ENCODE peak calls at places on chromosomes 4 and X, in five cellular contexts. One of them, this sample, is unnamed.
A peak's percentile ranks its signal among the peaks of the same experiment; 100 is the strongest.

GRCh38 chr4:15003891-15004700 is 1.8 kb downstream of the CPEB2 start:
- DNase-seq in sigmoid colon: peak; percentile 72
- DNase-seq in tibial artery: peak; percentile 44
- DNase-seq in SK-N-SH: peak; percentile 67
- DNase-seq in CD8-positive, alpha-beta T cell: peak; percentile 20
- DNase-seq in this sample: no peak

GRCh38 chr4:39626261-39626660 is 12.4 kb downstream of the SMIM14 start:
- DNase-seq in sigmoid colon: no peak
- DNase-seq in SK-N-SH: no peak
- DNase-seq in tibial artery: no peak
- DNase-seq in CD8-positive, alpha-beta T cell: no peak
- DNase-seq in this sample: no peak

GRCh38 chrX:57930051-57930450 is 19.8 kb upstream of the ZXDA start:
- DNase-seq in tibial artery: no peak
- DNase-seq in CD8-positive, alpha-beta T cell: no peak
- DNase-seq in SK-N-SH: no peak
- DNase-seq in sigmoid colon: no peak
- DNase-seq in this sample: no peak

GRCh38 chrX:97563531-97564133 is 679.9 kb downstream of the RPA4 start:
- DNase-seq in tibial artery: peak; percentile 20
- DNase-seq in SK-N-SH: no peak
- DNase-seq in CD8-positive, alpha-beta T cell: peak; percentile 0
- DNase-seq in sigmoid colon: peak; percentile 65
- DNase-seq in this sample: peak; percentile 14

GRCh38 chr4:118557298-118557851 is 127.8 kb upstream of the METTL14 start:
- DNase-seq in sigmoid colon: no peak
- DNase-seq in CD8-positive, alpha-beta T cell: no peak
- DNase-seq in SK-N-SH: no peak
- DNase-seq in tibial artery: no peak
- DNase-seq in this sample: peak; percentile 61

GRCh38 chrX:7351946-7352345 is 204.0 kb upstream of the PUDP start:
- DNase-seq in SK-N-SH: no peak
- DNase-seq in CD8-positive, alpha-beta T cell: no peak
- DNase-seq in sigmoid colon: no peak
- DNase-seq in tibial artery: no peak
- DNase-seq in this sample: no peak

GRCh38 chrX:20225488-20225833 is 41.2 kb downstream of the RPS6KA3 start:
- DNase-seq in tibial artery: no peak
- DNase-seq in CD8-positive, alpha-beta T cell: no peak
- DNase-seq in SK-N-SH: no peak
- DNase-seq in sigmoid colon: no peak
- DNase-seq in this sample: no peak

GRCh38 chr4:80948161-80948560 is 82.3 kb upstream of the BMP3 start:
- DNase-seq in sigmoid colon: no peak
- DNase-seq in CD8-positive, alpha-beta T cell: no peak
- DNase-seq in tibial artery: no peak
- DNase-seq in SK-N-SH: no peak
- DNase-seq in this sample: peak; percentile 47

GRCh38 chr4:139265654-139266053 is 14.4 kb downstream of the MGARP start:
- DNase-seq in CD8-positive, alpha-beta T cell: no peak
- DNase-seq in tibial artery: no peak
- DNase-seq in sigmoid colon: no peak
- DNase-seq in SK-N-SH: no peak
- DNase-seq in this sample: no peak

GRCh38 chr4:168560184-168560834 is 63.5 kb downstream of the PALLD start:
- DNase-seq in CD8-positive, alpha-beta T cell: no peak
- DNase-seq in SK-N-SH: no peak
- DNase-seq in tibial artery: no peak
- DNase-seq in sigmoid colon: no peak
- DNase-seq in this sample: no peak

GRCh38 chr4:96170198-96170597 is 330.3 kb downstream of the PDHA2 start:
- DNase-seq in tibial artery: no peak
- DNase-seq in SK-N-SH: peak; percentile 14
- DNase-seq in CD8-positive, alpha-beta T cell: no peak
- DNase-seq in sigmoid colon: no peak
- DNase-seq in this sample: no peak

GRCh38 chr4:159055851-159056250 is 47.0 kb upstream of the RAPGEF2 start:
- DNase-seq in tibial artery: no peak
- DNase-seq in CD8-positive, alpha-beta T cell: no peak
- DNase-seq in SK-N-SH: no peak
- DNase-seq in sigmoid colon: no peak
- DNase-seq in this sample: no peak

GRCh38 chrX:109252789-109253188 is 229.1 kb downstream of the GUCY2F start:
- DNase-seq in SK-N-SH: no peak
- DNase-seq in sigmoid colon: no peak
- DNase-seq in CD8-positive, alpha-beta T cell: no peak
- DNase-seq in tibial artery: no peak
- DNase-seq in this sample: no peak

GRCh38 chr4:108060164-108060563 is 70.5 kb downstream of the HADH start:
- DNase-seq in tibial artery: no peak
- DNase-seq in CD8-positive, alpha-beta T cell: no peak
- DNase-seq in SK-N-SH: peak; percentile 54
- DNase-seq in sigmoid colon: no peak
- DNase-seq in this sample: no peak

GRCh38 chr4:41600243-41600642 is 62.3 kb downstream of the LIMCH1 start:
- DNase-seq in CD8-positive, alpha-beta T cell: no peak
- DNase-seq in SK-N-SH: no peak
- DNase-seq in sigmoid colon: no peak
- DNase-seq in tibial artery: no peak
- DNase-seq in this sample: no peak

GRCh38 chr4:73707918-73708577 is 32.3 kb upstream of the CXCL8 start:
- DNase-seq in tibial artery: peak; percentile 66
- DNase-seq in CD8-positive, alpha-beta T cell: no peak
- DNase-seq in SK-N-SH: no peak
- DNase-seq in sigmoid colon: peak; percentile 73
- DNase-seq in this sample: peak; percentile 73

GRCh38 chr4:95124906-95125504 is 367.2 kb downstream of the BMPR1B start:
- DNase-seq in SK-N-SH: peak; percentile 36
- DNase-seq in tibial artery: no peak
- DNase-seq in sigmoid colon: no peak
- DNase-seq in CD8-positive, alpha-beta T cell: no peak
- DNase-seq in this sample: no peak

GRCh38 chrX:9207142-9207541 is 173.2 kb upstream of the FAM9B start:
- DNase-seq in SK-N-SH: peak; percentile 16
- DNase-seq in sigmoid colon: no peak
- DNase-seq in tibial artery: no peak
- DNase-seq in CD8-positive, alpha-beta T cell: no peak
- DNase-seq in this sample: no peak

GRCh38 chrX:153924149-153924861 is 1.8 kb downstream of the ARHGAP4 start:
- DNase-seq in sigmoid colon: no peak
- DNase-seq in CD8-positive, alpha-beta T cell: no peak
- DNase-seq in SK-N-SH: no peak
- DNase-seq in tibial artery: peak; percentile 39
- DNase-seq in this sample: no peak

GRCh38 chrX:30900227-30900626 is 11.2 kb upstream of the TAB3 start:
- DNase-seq in SK-N-SH: no peak
- DNase-seq in tibial artery: no peak
- DNase-seq in sigmoid colon: no peak
- DNase-seq in CD8-positive, alpha-beta T cell: no peak
- DNase-seq in this sample: no peak

GRCh38 chr4:32789026-32789608 is 2068.9 kb downstream of the PCDH7 start:
- DNase-seq in CD8-positive, alpha-beta T cell: no peak
- DNase-seq in SK-N-SH: no peak
- DNase-seq in sigmoid colon: no peak
- DNase-seq in tibial artery: no peak
- DNase-seq in this sample: peak; percentile 2

GRCh38 chr4:87150498-87151261 is 69.7 kb downstream of the KLHL8 start:
- DNase-seq in CD8-positive, alpha-beta T cell: peak; percentile 17
- DNase-seq in SK-N-SH: peak; percentile 57
- DNase-seq in tibial artery: peak; percentile 29
- DNase-seq in sigmoid colon: no peak
- DNase-seq in this sample: peak; percentile 23

GRCh38 chrX:112867570-112867969 is 26.9 kb upstream of the AMOT start:
- DNase-seq in tibial artery: no peak
- DNase-seq in sigmoid colon: no peak
- DNase-seq in SK-N-SH: no peak
- DNase-seq in CD8-positive, alpha-beta T cell: no peak
- DNase-seq in this sample: no peak

GRCh38 chr4:76267811-76268210 is 16.3 kb downstream of the FAM47E start:
- DNase-seq in SK-N-SH: no peak
- DNase-seq in CD8-positive, alpha-beta T cell: no peak
- DNase-seq in sigmoid colon: no peak
- DNase-seq in tibial artery: no peak
- DNase-seq in this sample: no peak

GRCh38 chrX:9072281-9072680 is 38.4 kb upstream of the FAM9B start:
- DNase-seq in SK-N-SH: no peak
- DNase-seq in sigmoid colon: no peak
- DNase-seq in CD8-positive, alpha-beta T cell: no peak
- DNase-seq in tibial artery: no peak
- DNase-seq in this sample: peak; percentile 48

GRCh38 chr4:182286035-182286434 is 42.8 kb downstream of the TENM3 start:
- DNase-seq in SK-N-SH: no peak
- DNase-seq in CD8-positive, alpha-beta T cell: no peak
- DNase-seq in tibial artery: no peak
- DNase-seq in sigmoid colon: no peak
- DNase-seq in this sample: no peak

GRCh38 chrX:114626323-114626722 is 42.4 kb downstream of the HTR2C start:
- DNase-seq in SK-N-SH: peak; percentile 12
- DNase-seq in sigmoid colon: no peak
- DNase-seq in CD8-positive, alpha-beta T cell: no peak
- DNase-seq in tibial artery: no peak
- DNase-seq in this sample: no peak

GRCh38 chr4:10567766-10568165 is 110.5 kb upstream of the ZNF518B start:
- DNase-seq in tibial artery: no peak
- DNase-seq in SK-N-SH: no peak
- DNase-seq in sigmoid colon: no peak
- DNase-seq in CD8-positive, alpha-beta T cell: no peak
- DNase-seq in this sample: no peak

GRCh38 chr4:144649646-144650045 is 3.7 kb downstream of the HHIP start:
- DNase-seq in CD8-positive, alpha-beta T cell: no peak
- DNase-seq in tibial artery: no peak
- DNase-seq in SK-N-SH: no peak
- DNase-seq in sigmoid colon: no peak
- DNase-seq in this sample: no peak

GRCh38 chr4:2132438-2132837 is 73.3 kb downstream of the NAT8L start:
- DNase-seq in SK-N-SH: no peak
- DNase-seq in tibial artery: no peak
- DNase-seq in CD8-positive, alpha-beta T cell: no peak
- DNase-seq in sigmoid colon: no peak
- DNase-seq in this sample: no peak
- TF ChIP-seq CTCF in SK-N-SH: no peak
- TF ChIP-seq CTCF in tibial artery: no peak
- TF ChIP-seq CTCF in CD8-positive, alpha-beta T cell: no peak
- TF ChIP-seq CTCF in sigmoid colon: no peak
- TF ChIP-seq CTCF in this sample: no peak

GRCh38 chr4:13601848-13602247 is 25.7 kb downstream of the BOD1L1 start:
- DNase-seq in SK-N-SH: no peak
- DNase-seq in tibial artery: no peak
- DNase-seq in CD8-positive, alpha-beta T cell: no peak
- DNase-seq in sigmoid colon: no peak
- DNase-seq in this sample: no peak

GRCh38 chr4:13601060-13601459 is 26.5 kb downstream of the BOD1L1 start:
- DNase-seq in SK-N-SH: no peak
- DNase-seq in sigmoid colon: no peak
- DNase-seq in tibial artery: no peak
- DNase-seq in CD8-positive, alpha-beta T cell: no peak
- DNase-seq in this sample: no peak

GRCh38 chr4:13597604-13598003 is 29.9 kb downstream of the BOD1L1 start:
- DNase-seq in SK-N-SH: no peak
- DNase-seq in CD8-positive, alpha-beta T cell: no peak
- DNase-seq in tibial artery: no peak
- DNase-seq in sigmoid colon: no peak
- DNase-seq in this sample: peak; percentile 18

GRCh38 chr4:13599159-13599558 is 28.4 kb downstream of the BOD1L1 start:
- DNase-seq in tibial artery: no peak
- DNase-seq in CD8-positive, alpha-beta T cell: no peak
- DNase-seq in SK-N-SH: peak; percentile 4
- DNase-seq in sigmoid colon: no peak
- DNase-seq in this sample: no peak

GRCh38 chr4:13597141-13597540 is 30.4 kb downstream of the BOD1L1 start:
- DNase-seq in SK-N-SH: no peak
- DNase-seq in CD8-positive, alpha-beta T cell: no peak
- DNase-seq in tibial artery: no peak
- DNase-seq in sigmoid colon: no peak
- DNase-seq in this sample: no peak
- H3K36me3 ChIP-seq in SK-N-SH: peaks cover 91% of the 10 kb centered on the region
- H3K36me3 ChIP-seq in CD8-positive, alpha-beta T cell: peaks cover 37% of the 10 kb centered on the region
- H3K36me3 ChIP-seq in tibial artery: peaks cover 77% of the 10 kb centered on the region
- H3K36me3 ChIP-seq in sigmoid colon: peaks cover 12% of the 10 kb centered on the region
- H3K36me3 ChIP-seq in this sample: peaks cover 14% of the 10 kb centered on the region

GRCh38 chrX:66015152-66015827 is 24.6 kb downstream of the VSIG4 start:
- DNase-seq in CD8-positive, alpha-beta T cell: no peak
- DNase-seq in SK-N-SH: no peak
- DNase-seq in sigmoid colon: no peak
- DNase-seq in tibial artery: peak; percentile 24
- DNase-seq in this sample: no peak

GRCh38 chrX:66016905-66017658 is 22.8 kb downstream of the VSIG4 start:
- DNase-seq in SK-N-SH: no peak
- DNase-seq in CD8-positive, alpha-beta T cell: no peak
- DNase-seq in sigmoid colon: no peak
- DNase-seq in tibial artery: no peak
- DNase-seq in this sample: no peak

GRCh38 chrX:66014560-66014959 is 25.3 kb downstream of the VSIG4 start:
- DNase-seq in SK-N-SH: no peak
- DNase-seq in CD8-positive, alpha-beta T cell: no peak
- DNase-seq in sigmoid colon: no peak
- DNase-seq in tibial artery: no peak
- DNase-seq in this sample: no peak

GRCh38 chrX:66017659-66018170 is 22.2 kb downstream of the VSIG4 start:
- DNase-seq in tibial artery: no peak
- DNase-seq in sigmoid colon: no peak
- DNase-seq in SK-N-SH: no peak
- DNase-seq in CD8-positive, alpha-beta T cell: no peak
- DNase-seq in this sample: no peak

DNA sequence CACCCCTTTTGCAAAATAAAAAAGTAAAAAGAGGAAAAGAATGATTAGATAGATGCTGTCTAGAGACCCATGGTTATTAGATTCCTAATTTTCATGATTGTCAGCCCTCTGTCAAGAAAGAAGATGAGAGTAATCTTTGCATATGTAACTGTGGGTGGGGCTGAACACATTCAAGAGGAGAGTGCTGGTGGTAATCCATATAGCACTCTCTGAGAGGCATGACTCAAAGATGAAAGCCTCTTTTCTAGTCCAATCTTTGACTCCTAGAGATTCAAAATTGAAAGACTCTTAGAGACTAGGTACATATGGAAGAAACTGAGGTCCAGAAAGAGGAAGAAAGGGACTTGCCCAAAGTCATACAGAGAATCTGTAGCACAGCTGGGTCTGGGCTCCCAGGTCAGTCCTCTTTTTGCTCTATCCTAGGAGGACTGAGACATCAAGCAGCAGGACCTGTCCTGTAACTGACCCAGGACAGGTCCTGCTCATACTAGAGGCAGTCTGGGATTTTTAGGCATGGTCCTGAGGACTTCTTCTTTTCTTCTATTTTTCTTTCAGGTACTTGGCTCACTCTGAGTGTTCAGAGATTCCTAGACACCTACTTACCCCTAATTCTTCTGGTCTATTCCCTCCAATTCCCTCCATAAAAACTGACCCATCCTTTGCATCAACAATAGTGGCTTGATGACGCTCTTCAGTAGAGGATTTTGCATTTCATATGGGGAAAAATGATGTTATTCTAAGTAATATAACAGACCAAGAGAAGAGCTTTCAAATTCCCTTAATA is 23.8 kb downstream of the VSIG4 start:
- DNase-seq in CD8-positive, alpha-beta T cell: no peak
- DNase-seq in sigmoid colon: no peak
- DNase-seq in tibial artery: no peak
- DNase-seq in SK-N-SH: no peak
- DNase-seq in this sample: no peak
- H3K4me3 ChIP-seq in CD8-positive, alpha-beta T cell: no peak overlapping the region
- H3K4me3 ChIP-seq in sigmoid colon: no peak overlapping the region
- H3K4me3 ChIP-seq in tibial artery: no peak overlapping the region
- H3K4me3 ChIP-seq in SK-N-SH: no peak overlapping the region
- H3K4me3 ChIP-seq in this sample: no peak overlapping the region

GRCh38 chrX:50100188-50100587 is 100.6 kb downstream of the AKAP4 start:
- DNase-seq in CD8-positive, alpha-beta T cell: no peak
- DNase-seq in sigmoid colon: no peak
- DNase-seq in tibial artery: no peak
- DNase-seq in SK-N-SH: peak; percentile 35
- DNase-seq in this sample: no peak
- TF ChIP-seq CTCF in CD8-positive, alpha-beta T cell: no peak
- TF ChIP-seq CTCF in sigmoid colon: peak; percentile 13
- TF ChIP-seq CTCF in tibial artery: no peak
- TF ChIP-seq CTCF in SK-N-SH: peak; percentile 54
- TF ChIP-seq CTCF in this sample: no peak